ENCODE peak calls at places on chromosomes 16 and 17, in four cellular contexts. One of them, this sample, is unnamed.

GRCh38 chr16:85511938-85512551 is 101.1 kb upstream of the GSE1 start:
- DNase-seq in heart right ventricle: no peak
- DNase-seq in ascending aorta: no peak
- DNase-seq in mesenchymal stem cell: no peak
- DNase-seq in this sample: no peak

GRCh38 chr17:19296786-19297778 is 59.9 kb downstream of the EPN2 start:
- DNase-seq in heart right ventricle: no peak
- DNase-seq in ascending aorta: no peak
- DNase-seq in mesenchymal stem cell: peak; percentile 59
- DNase-seq in this sample: no peak

GRCh38 chr17:44614862-44615261 is 41.4 kb upstream of the MEIOC start:
- DNase-seq in heart right ventricle: no peak
- DNase-seq in ascending aorta: no peak
- DNase-seq in mesenchymal stem cell: no peak
- DNase-seq in this sample: no peak

GRCh38 chr17:37360632-37361031 is 15.2 kb upstream of the C17orf78 start:
- DNase-seq in heart right ventricle: no peak
- DNase-seq in ascending aorta: no peak
- DNase-seq in mesenchymal stem cell: peak; percentile 26
- DNase-seq in this sample: no peak

GRCh38 chr16:19555938-19556778 is 655 bp downstream of the VPS35L start:
- DNase-seq in heart right ventricle: peak; percentile 13
- DNase-seq in ascending aorta: no peak
- DNase-seq in mesenchymal stem cell: peak; percentile 90
- DNase-seq in this sample: peak; percentile 64

GRCh38 chr17:35889818-35890773 is 9.9 kb upstream of the CCL5 start:
- DNase-seq in heart right ventricle: no peak
- DNase-seq in ascending aorta: no peak
- DNase-seq in mesenchymal stem cell: peak; percentile 72
- DNase-seq in this sample: no peak

GRCh38 chr17:15422392-15422957 is 44.9 kb downstream of the CDRT4 start:
- DNase-seq in heart right ventricle: no peak
- DNase-seq in ascending aorta: no peak
- DNase-seq in mesenchymal stem cell: no peak
- DNase-seq in this sample: no peak

GRCh38 chr17:49193513-49194296 is 16.7 kb downstream of the GNGT2 start:
- DNase-seq in heart right ventricle: peak; percentile 52
- DNase-seq in ascending aorta: peak; percentile 82
- DNase-seq in mesenchymal stem cell: peak; percentile 85
- DNase-seq in this sample: peak; percentile 40

GRCh38 chr17:82226809-82227628 is 1.8 kb upstream of the SLC16A3 start:
- DNase-seq in heart right ventricle: no peak
- DNase-seq in ascending aorta: no peak
- DNase-seq in mesenchymal stem cell: peak; percentile 10
- DNase-seq in this sample: no peak
- H3K4me3 ChIP-seq in heart right ventricle: no peak overlapping the region
- H3K4me3 ChIP-seq in ascending aorta: no peak overlapping the region
- H3K4me3 ChIP-seq in mesenchymal stem cell: no peak overlapping the region
- H3K4me3 ChIP-seq in this sample: no peak overlapping the region

GRCh38 chr17:80287038-80287437 is 26.4 kb downstream of the RNF213 start:
- DNase-seq in heart right ventricle: no peak
- DNase-seq in ascending aorta: no peak
- DNase-seq in mesenchymal stem cell: no peak
- DNase-seq in this sample: no peak
- H3K36me3 ChIP-seq in heart right ventricle: peaks cover 9% of the 10 kb centered on the region
- H3K36me3 ChIP-seq in ascending aorta: peaks cover 61% of the 10 kb centered on the region
- H3K36me3 ChIP-seq in mesenchymal stem cell: peaks cover 73% of the 10 kb centered on the region
- H3K36me3 ChIP-seq in this sample: peaks cover 60% of the 10 kb centered on the region

GRCh38 chr16:22967696-22968095 is 153.7 kb downstream of the HS3ST2 start:
- DNase-seq in heart right ventricle: no peak
- DNase-seq in ascending aorta: no peak
- DNase-seq in mesenchymal stem cell: no peak
- DNase-seq in this sample: no peak
- H3K9me3 ChIP-seq in heart right ventricle: no peaks in the 10 kb centered on the region
- H3K9me3 ChIP-seq in ascending aorta: no peaks in the 10 kb centered on the region
- H3K9me3 ChIP-seq in mesenchymal stem cell: no peaks in the 10 kb centered on the region
- H3K9me3 ChIP-seq in this sample: no peaks in the 10 kb centered on the region

DNA sequence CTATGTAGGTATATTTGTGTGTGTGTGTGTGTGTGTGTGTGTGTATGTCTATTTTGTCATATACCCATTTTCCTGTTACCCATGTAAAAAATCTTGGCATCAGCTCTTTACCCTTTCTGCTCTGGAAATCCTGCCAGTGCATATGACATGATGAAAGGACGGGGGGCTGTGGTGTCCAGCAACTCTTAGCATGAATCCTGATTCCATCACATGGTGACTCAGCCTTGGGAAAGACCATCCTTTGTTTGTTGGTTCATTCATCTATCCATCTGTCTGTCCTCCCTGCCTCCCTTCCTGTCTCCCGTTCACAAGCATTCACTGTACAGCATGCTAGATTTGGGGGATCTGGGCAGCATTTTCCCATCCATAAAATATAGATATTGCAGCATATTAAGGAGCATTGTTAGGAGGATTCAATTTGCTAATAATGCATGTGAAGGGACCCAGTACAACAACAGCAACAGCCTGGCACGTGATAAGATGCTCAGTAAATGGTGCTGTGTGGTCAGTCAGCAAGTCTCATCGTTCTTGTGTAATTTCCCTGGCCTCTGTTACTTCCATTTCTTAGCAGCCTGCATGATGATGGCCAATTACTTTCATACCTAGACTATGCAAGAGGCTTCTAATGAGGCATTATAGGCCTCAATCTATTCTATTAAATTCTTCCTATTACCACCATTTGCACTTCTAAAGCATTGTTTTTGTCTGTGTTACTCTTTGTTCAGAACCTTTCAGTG is 191.0 kb downstream of the PRKCA start:
- DNase-seq in heart right ventricle: no peak
- DNase-seq in ascending aorta: no peak
- DNase-seq in mesenchymal stem cell: peak; percentile 88
- DNase-seq in this sample: peak; percentile 37
- H3K4me3 ChIP-seq in heart right ventricle: no peak overlapping the region
- H3K4me3 ChIP-seq in ascending aorta: no peak overlapping the region
- H3K4me3 ChIP-seq in mesenchymal stem cell: no peak overlapping the region
- H3K4me3 ChIP-seq in this sample: no peak overlapping the region

GRCh38 chr16:56382459-56382858 is 42.9 kb downstream of the AMFR start:
- DNase-seq in heart right ventricle: no peak
- DNase-seq in ascending aorta: no peak
- DNase-seq in mesenchymal stem cell: no peak
- DNase-seq in this sample: no peak
- H3K36me3 ChIP-seq in heart right ventricle: peaks cover 9% of the 10 kb centered on the region
- H3K36me3 ChIP-seq in ascending aorta: peaks cover 91% of the 10 kb centered on the region
- H3K36me3 ChIP-seq in mesenchymal stem cell: peaks cover 31% of the 10 kb centered on the region
- H3K36me3 ChIP-seq in this sample: peaks cover 98% of the 10 kb centered on the region

GRCh38 chr16:35410438-35410837 is 1951.0 kb downstream of the TP53TG3F start:
- DNase-seq in heart right ventricle: no peak
- DNase-seq in ascending aorta: no peak
- DNase-seq in mesenchymal stem cell: no peak
- DNase-seq in this sample: no peak

GRCh38 chr16:35414563-35414962 is 1955.2 kb downstream of the TP53TG3F start:
- DNase-seq in heart right ventricle: no peak
- DNase-seq in ascending aorta: no peak
- DNase-seq in mesenchymal stem cell: no peak
- DNase-seq in this sample: no peak

GRCh38 chr16:35409503-35409902 is 1950.1 kb downstream of the TP53TG3F start:
- DNase-seq in heart right ventricle: no peak
- DNase-seq in ascending aorta: no peak
- DNase-seq in mesenchymal stem cell: no peak
- DNase-seq in this sample: no peak

GRCh38 chr16:35414139-35414538 is 1954.7 kb downstream of the TP53TG3F start:
- DNase-seq in heart right ventricle: no peak
- DNase-seq in ascending aorta: no peak
- DNase-seq in mesenchymal stem cell: no peak
- DNase-seq in this sample: no peak

GRCh38 chr16:35411156-35411555 is 1951.7 kb downstream of the TP53TG3F start:
- DNase-seq in heart right ventricle: no peak
- DNase-seq in ascending aorta: no peak
- DNase-seq in mesenchymal stem cell: no peak
- DNase-seq in this sample: no peak
- H3K9me3 ChIP-seq in heart right ventricle: no peaks in the 10 kb centered on the region
- H3K9me3 ChIP-seq in ascending aorta: no peaks in the 10 kb centered on the region
- H3K9me3 ChIP-seq in mesenchymal stem cell: peaks cover 32% of the 10 kb centered on the region
- H3K9me3 ChIP-seq in this sample: no peaks in the 10 kb centered on the region

GRCh38 chr17:7174603-7175362 is 4.4 kb downstream of the ASGR1 start:
- DNase-seq in heart right ventricle: no peak
- DNase-seq in ascending aorta: no peak
- DNase-seq in mesenchymal stem cell: no peak
- DNase-seq in this sample: no peak
- H3K4me3 ChIP-seq in heart right ventricle: no peak overlapping the region
- H3K4me3 ChIP-seq in ascending aorta: no peak overlapping the region
- H3K4me3 ChIP-seq in mesenchymal stem cell: no peak overlapping the region
- H3K4me3 ChIP-seq in this sample: no peak overlapping the region

GRCh38 chr16:1782408-1783247 is at the start of the genes NUBP2 and SPSB3:
- DNase-seq in heart right ventricle: peak; percentile 100
- DNase-seq in ascending aorta: peak; percentile 100
- DNase-seq in mesenchymal stem cell: peak; percentile 100
- DNase-seq in this sample: peak; percentile 100
- H3K36me3 ChIP-seq in heart right ventricle: no peaks in the 10 kb centered on the region
- H3K36me3 ChIP-seq in ascending aorta: peaks cover 46% of the 10 kb centered on the region
- H3K36me3 ChIP-seq in mesenchymal stem cell: peaks cover 63% of the 10 kb centered on the region
- H3K36me3 ChIP-seq in this sample: peaks cover 50% of the 10 kb centered on the region

DNA sequence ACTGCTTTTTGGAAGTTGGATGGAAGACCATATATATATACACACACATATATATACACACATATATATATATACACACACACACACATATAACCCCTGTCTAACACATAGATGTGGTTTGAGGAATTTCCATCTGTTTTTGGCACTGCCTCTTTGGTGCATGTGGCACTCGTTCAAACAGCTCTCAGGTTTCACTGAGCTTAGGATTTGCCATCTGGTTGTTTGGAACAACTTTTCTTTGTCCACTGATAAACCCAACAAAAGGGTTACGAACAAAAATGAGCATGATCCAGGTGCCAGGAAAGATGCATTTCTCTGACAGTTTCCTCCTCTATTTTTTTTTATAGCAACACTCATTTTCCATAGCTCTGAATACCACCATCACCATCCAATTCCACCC is 14.6 kb upstream of the KCNJ16 start:
- DNase-seq in heart right ventricle: no peak
- DNase-seq in ascending aorta: no peak
- DNase-seq in mesenchymal stem cell: no peak
- DNase-seq in this sample: peak; percentile 24
- H3K9me3 ChIP-seq in heart right ventricle: no peaks in the 10 kb centered on the region
- H3K9me3 ChIP-seq in ascending aorta: no peaks in the 10 kb centered on the region
- H3K9me3 ChIP-seq in mesenchymal stem cell: no peaks in the 10 kb centered on the region
- H3K9me3 ChIP-seq in this sample: no peaks in the 10 kb centered on the region

GRCh38 chr16:46621006-46621629 is at the start of gene SHCBP1:
- DNase-seq in heart right ventricle: peak; percentile 82
- DNase-seq in ascending aorta: peak; percentile 87
- DNase-seq in mesenchymal stem cell: peak; percentile 92
- DNase-seq in this sample: peak; percentile 96

GRCh38 chr16:46620265-46621005 is 744 bp downstream of the SHCBP1 start:
- DNase-seq in heart right ventricle: no peak
- DNase-seq in ascending aorta: no peak
- DNase-seq in mesenchymal stem cell: peak; percentile 30
- DNase-seq in this sample: peak; percentile 67

GRCh38 chr16:46621902-46622676 is 910 bp upstream of the SHCBP1 start:
- DNase-seq in heart right ventricle: no peak
- DNase-seq in ascending aorta: no peak
- DNase-seq in mesenchymal stem cell: no peak
- DNase-seq in this sample: no peak

GRCh38 chr16:46618516-46618915 is 2.7 kb downstream of the SHCBP1 start:
- DNase-seq in heart right ventricle: no peak
- DNase-seq in ascending aorta: no peak
- DNase-seq in mesenchymal stem cell: no peak
- DNase-seq in this sample: no peak
- H3K4me3 ChIP-seq in heart right ventricle: no peak overlapping the region
- H3K4me3 ChIP-seq in ascending aorta: no peak overlapping the region
- H3K4me3 ChIP-seq in mesenchymal stem cell: no peak overlapping the region
- H3K4me3 ChIP-seq in this sample: no peak overlapping the region